ENCODE peak calls at places on chromosomes 7 and 10, in eight cellular contexts. N is endothelial cell, F is RWPE1, C is WTC11, D is Calu3, V is foreskin keratinocyte, O is upper lobe of left lung, M is heart left ventricle. Z is an unnamed sample.

GRCh38 chr10:13272164-13272571 is 27.7 kb downstream of the PHYH start:
- DNase-seq in F (no peak), O (peak), N (no peak), D (no peak), V (no peak), C (peak), M (peak), Z (no peak)

GRCh38 chr10:113953505-113954272 is 90.0 kb upstream of the ADRB1 start:
- DNase-seq in N (no peak), V (no peak), M (no peak), F (no peak), D (no peak), C (no peak), O (no peak), Z (no peak)

GRCh38 chr7:150556521-150557138 is 10.6 kb upstream of the GIMAP4 start:
- DNase-seq in F (no peak), N (no peak), M (no peak), O (no peak), C (no peak), D (no peak), V (no peak), Z (no peak)

GRCh38 chr7:1140481-1141104 is 19.4 kb downstream of the ZFAND2A start:
- DNase-seq in M (no peak), V (no peak), O (no peak), D (no peak), F (no peak), C (no peak), N (no peak), Z (no peak)

GRCh38 chr10:52332815-52333214 is 18.7 kb downstream of the DKK1 start:
- DNase-seq in O (no peak), V (no peak), D (no peak), N (no peak), M (no peak), F (no peak), C (no peak), Z (no peak)

GRCh38 chr7:45592230-45592991 is 18.2 kb downstream of the ADCY1 start:
- DNase-seq in D (no peak), O (peak), F (no peak), M (no peak), V (no peak), C (no peak), N (no peak), Z (peak)

GRCh38 chr10:80133221-80133620 is 691 bp downstream of the PLAC9 start:
- DNase-seq in O (no peak), C (no peak), M (peak), N (no peak), F (no peak), V (no peak), D (no peak), Z (no peak)

GRCh38 chr7:153847828-153848227 is 204.4 kb upstream of the DPP6 start:
- DNase-seq in V (no peak), N (no peak), F (no peak), D (no peak), O (no peak), C (no peak), M (no peak), Z (no peak)

GRCh38 chr10:30756896-30757295 is 127.3 kb upstream of the LYZL2 start:
- DNase-seq in N (no peak), F (no peak), D (no peak), O (no peak), M (no peak), V (no peak), C (no peak), Z (no peak)

GRCh38 chr10:112515126-112515525 is 68.1 kb downstream of the VTI1A start:
- DNase-seq in N (no peak), D (no peak), C (no peak), F (no peak), O (no peak), V (no peak), M (no peak), Z (no peak)

GRCh38 chr7:132183822-132184380 is 392.4 kb downstream of the PLXNA4 start:
- DNase-seq in M (no peak), V (no peak), C (peak), F (no peak), O (no peak), N (no peak), D (no peak), Z (no peak)

GRCh38 chr10:31769564-31769963 is 159.1 kb downstream of the ARHGAP12 start:
- DNase-seq in C (no peak), F (peak), M (no peak), O (no peak), D (no peak), N (no peak), V (peak), Z (no peak)

GRCh38 chr7:63065684-63066083 is 933.0 kb upstream of the ZNF722 start:
- DNase-seq in F (no peak), O (no peak), N (no peak), D (no peak), C (no peak), V (no peak), M (no peak), Z (no peak)

GRCh38 chr7:152362128-152362926 is 73.5 kb downstream of the KMT2C start:
- DNase-seq in C (no peak), V (no peak), M (no peak), F (no peak), D (no peak), N (no peak), O (no peak), Z (no peak)

DNA sequence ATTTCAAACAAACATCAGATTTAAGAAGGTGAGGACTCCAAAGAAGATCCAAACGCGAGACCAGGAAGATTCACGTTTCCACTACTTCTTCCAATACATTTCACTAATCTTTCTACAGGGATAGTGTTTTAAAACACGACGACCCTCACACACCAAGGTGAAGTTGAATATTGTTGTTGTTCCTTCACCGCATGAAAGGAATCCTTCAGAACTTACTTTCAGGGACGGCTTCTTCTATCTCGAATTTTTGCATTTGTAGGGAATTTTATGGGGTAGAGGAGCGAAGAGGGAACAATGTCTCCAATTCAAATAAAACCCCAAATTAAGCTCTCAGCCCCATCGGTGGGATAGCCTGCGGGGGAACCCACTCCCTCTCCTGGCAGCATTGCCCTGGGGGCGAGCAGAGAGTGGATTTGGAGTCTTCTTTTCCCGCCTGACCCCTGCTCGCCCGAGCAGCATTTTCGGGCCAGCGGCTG is 1.5 kb upstream of the GATA3 start:
- DNase-seq in D (no peak), M (no peak), C (no peak), O (no peak), F (no peak), N (no peak), V (no peak), Z (no peak)
- TF ChIP-seq CTCF in D (no peak), M (no peak), C (no peak), O (no peak), F (no peak), N (no peak), V (no peak), Z (peak)

DNA sequence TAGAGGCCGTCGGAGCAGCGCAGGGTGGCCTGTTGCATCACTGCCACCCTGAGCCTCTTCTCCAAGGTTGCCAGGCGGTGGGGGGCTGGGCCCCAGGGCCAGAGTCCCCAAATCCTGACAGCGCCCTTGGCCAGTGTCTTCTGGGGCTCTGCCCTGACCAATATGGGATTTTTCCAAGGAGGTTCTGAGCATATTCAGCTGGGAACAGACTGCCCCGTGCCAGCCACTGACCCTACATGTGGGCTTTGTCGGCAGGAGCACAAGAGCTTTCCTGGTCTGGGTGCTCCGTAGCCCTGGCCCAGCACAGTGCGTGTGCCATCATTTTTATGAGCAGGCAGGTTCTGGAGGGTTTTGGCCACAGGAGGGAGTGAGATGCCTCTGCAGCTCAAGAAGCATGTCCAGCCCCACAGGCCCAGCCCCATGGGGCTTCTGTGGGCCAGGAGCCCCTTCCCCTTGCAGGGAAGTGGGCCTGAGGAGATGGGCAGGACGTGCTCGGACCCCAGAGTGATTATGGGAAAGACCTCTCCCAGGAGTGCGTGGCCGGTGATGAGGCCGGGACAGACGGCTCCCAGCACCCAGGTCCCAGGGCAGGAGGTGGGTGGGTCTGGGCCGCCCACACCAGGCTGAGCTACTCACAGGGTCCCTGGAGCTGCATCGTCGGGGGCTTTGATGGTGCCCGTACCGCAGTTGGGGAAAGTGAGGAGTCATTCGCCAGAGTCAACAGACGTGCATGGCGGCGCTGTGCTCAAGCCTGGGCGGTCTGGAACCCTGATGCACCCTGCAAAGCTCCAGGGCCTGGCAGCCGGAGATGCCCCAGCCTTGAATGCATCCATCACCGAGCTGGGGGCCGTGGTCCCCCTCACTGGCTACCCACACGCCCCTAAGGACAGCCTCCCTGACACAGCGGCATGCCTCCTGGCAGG is 66.6 kb downstream of the PWWP2B start:
- DNase-seq in O (no peak), M (no peak), V (no peak), D (no peak), N (no peak), F (no peak), C (no peak), Z (no peak)
- TF ChIP-seq CTCF in O (no peak), M (peak), V (peak), D (no peak), N (no peak), F (no peak), C (no peak), Z (no peak)

DNA sequence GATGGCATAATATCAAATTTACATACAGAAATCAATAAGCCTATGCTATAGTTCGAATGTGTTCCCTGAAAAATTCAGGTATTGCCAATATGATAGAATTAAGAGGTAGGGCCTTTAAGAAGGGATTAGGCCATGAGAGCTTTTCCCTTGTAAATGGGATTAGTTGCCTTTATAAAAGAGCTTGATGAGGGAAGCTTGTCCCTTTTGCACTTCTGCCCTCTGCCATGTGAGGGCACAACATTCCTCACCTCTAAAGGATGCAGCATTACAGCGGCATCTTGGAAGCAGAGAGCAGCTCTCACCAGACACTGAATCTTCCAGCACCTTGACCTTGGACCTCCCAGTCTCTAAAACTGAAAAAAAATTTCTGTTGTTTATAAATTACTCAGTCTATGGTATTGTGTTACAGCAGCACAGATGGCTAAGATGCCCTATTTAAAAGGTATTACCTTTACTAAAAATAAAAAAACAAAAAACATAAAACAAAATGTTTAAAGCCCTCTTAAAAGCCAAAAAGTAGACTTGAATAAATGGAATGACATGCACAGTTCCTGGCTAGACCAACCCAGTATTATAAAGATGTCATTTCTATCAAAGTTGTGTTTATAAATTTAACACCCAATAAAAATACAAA is 909.6 kb downstream of the REEP3 start:
- DNase-seq in O (no peak), D (peak), F (no peak), V (peak), N (peak), C (peak), M (no peak), Z (no peak)
- TF ChIP-seq CTCF in O (no peak), D (peak), F (no peak), V (no peak), N (peak), C (no peak), M (no peak), Z (no peak)

DNA sequence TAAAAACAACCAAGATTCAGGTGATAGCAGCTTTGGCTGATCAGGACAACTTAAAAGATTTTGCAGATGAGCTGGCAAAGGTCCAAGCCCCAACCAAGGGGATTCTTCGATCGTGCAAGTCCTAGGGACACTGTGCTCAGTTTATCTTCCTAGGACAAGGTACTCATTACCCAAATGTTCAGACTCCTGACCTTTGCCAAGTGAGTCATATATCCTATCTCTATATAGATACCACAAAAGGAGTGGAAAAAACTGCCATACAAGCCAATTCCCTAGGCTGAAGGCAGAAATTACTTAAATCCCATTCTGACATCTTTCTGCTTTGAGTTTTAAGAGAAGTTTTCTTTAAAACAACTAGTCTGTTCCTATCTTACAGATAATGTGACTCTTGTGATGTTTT is 142.5 kb upstream of the ASAH2 start:
- DNase-seq in C (no peak), N (no peak), M (no peak), V (no peak), F (peak), D (peak), O (no peak), Z (no peak)
- TF ChIP-seq CTCF in C (no peak), N (no peak), M (no peak), V (no peak), F (no peak), D (no peak), O (no peak), Z (no peak)